ENCODE peak calls at places on chromosomes 5 and 9, in eight cellular contexts. P is H1; Q is tibial nerve; E is kidney; T is BJ; R is PC-9; V is CD8-positive, alpha-beta T cell; N is esophagus squamous epithelium. W is an unnamed sample.
A peak's percentile ranks its signal among the peaks of the same experiment; 100 is the strongest.

GRCh38 chr5:42595597-42595996 is 161.0 kb upstream of the CCDC152 start:
- DNase-seq in E (no peak), P (no peak), R (no peak), N (no peak), V (no peak), Q (no peak), T (no peak), W (no peak)

GRCh38 chr5:1568201-1568979 is 44.6 kb upstream of the LPCAT1 start:
- DNase-seq in R (peak; percentile 88), Q (no peak), V (no peak), E (no peak), P (no peak), N (no peak), T (peak; percentile 63), W (peak; percentile 83)

GRCh38 chr5:77426670-77427069 is 65.4 kb downstream of the WDR41 start:
- DNase-seq in R (no peak), E (no peak), V (no peak), N (no peak), T (no peak), Q (no peak), P (no peak), W (peak; percentile 73)

GRCh38 chr9:136671646-136672430 is 9.1 kb downstream of the EGFL7 start:
- DNase-seq in Q (no peak), T (no peak), E (no peak), N (no peak), P (peak; percentile 92), V (peak; percentile 58), R (peak; percentile 46), W (no peak)

GRCh38 chr9:78325343-78325742 is 28.4 kb downstream of the PSAT1 start:
- DNase-seq in Q (no peak), N (no peak), P (no peak), R (no peak), V (no peak), E (no peak), T (peak; percentile 42), W (peak; percentile 11)

GRCh38 chr5:179776413-179776938 is 17.3 kb upstream of the LTC4S start:
- DNase-seq in V (no peak), N (no peak), P (no peak), E (peak; percentile 48), Q (no peak), T (no peak), R (no peak), W (no peak)

GRCh38 chr9:127424669-127424986 is 446 bp downstream of the ZNF79 start:
- DNase-seq in E (no peak), P (no peak), R (no peak), T (no peak), Q (no peak), N (no peak), V (peak; percentile 41), W (no peak)

GRCh38 chr5:33244441-33245150 is 196.2 kb upstream of the TARS1 start:
- DNase-seq in T (no peak), Q (no peak), V (no peak), P (no peak), R (no peak), N (no peak), E (no peak), W (no peak)

GRCh38 chr9:15357050-15357653 is 50.1 kb upstream of the TTC39B start:
- DNase-seq in P (peak; percentile 57), T (no peak), Q (no peak), R (no peak), E (no peak), N (no peak), V (peak; percentile 30), W (no peak)

GRCh38 chr5:15690611-15691010 is 190.6 kb downstream of the FBXL7 start:
- DNase-seq in T (no peak), E (no peak), V (no peak), R (no peak), N (no peak), Q (no peak), P (no peak), W (peak; percentile 41)

GRCh38 chr9:5900622-5901021 is 9.9 kb downstream of the MLANA start:
- DNase-seq in Q (no peak), T (no peak), E (no peak), R (no peak), N (no peak), V (no peak), P (no peak), W (no peak)

GRCh38 chr5:34749431-34749872 is 89.5 kb upstream of the TTC23L start:
- DNase-seq in N (no peak), E (no peak), R (no peak), T (no peak), V (no peak), Q (no peak), P (no peak), W (peak; percentile 32)

GRCh38 chr9:127539259-127539981 is 72.7 kb upstream of the STXBP1 start:
- DNase-seq in V (no peak), R (no peak), E (no peak), T (no peak), Q (no peak), P (no peak), N (no peak), W (no peak)

GRCh38 chr5:109688647-109688998 is 1.1 kb upstream of the MAN2A1 start:
- DNase-seq in P (peak; percentile 55), N (no peak), V (no peak), E (no peak), R (no peak), T (no peak), Q (no peak), W (no peak)

GRCh38 chr9:70256123-70256551 is 2.6 kb upstream of the SMC5 start:
- DNase-seq in P (no peak), N (no peak), E (no peak), Q (no peak), R (peak; percentile 33), T (no peak), V (no peak), W (peak; percentile 79)

GRCh38 chr5:108564441-108564840 is 182.5 kb upstream of the FBXL17 start:
- DNase-seq in P (no peak), R (no peak), E (no peak), T (no peak), Q (no peak), N (no peak), V (no peak), W (no peak)

GRCh38 chr9:103942652-103943051 is 151.5 kb upstream of the SMC2 start:
- DNase-seq in P (no peak), Q (no peak), N (no peak), E (no peak), R (no peak), T (no peak), V (no peak), W (no peak)

GRCh38 chr9:130311774-130312140 is 46.2 kb downstream of the HMCN2 start:
- DNase-seq in T (no peak), R (no peak), E (peak; percentile 47), P (no peak), N (no peak), Q (no peak), V (no peak), W (no peak)

DNA sequence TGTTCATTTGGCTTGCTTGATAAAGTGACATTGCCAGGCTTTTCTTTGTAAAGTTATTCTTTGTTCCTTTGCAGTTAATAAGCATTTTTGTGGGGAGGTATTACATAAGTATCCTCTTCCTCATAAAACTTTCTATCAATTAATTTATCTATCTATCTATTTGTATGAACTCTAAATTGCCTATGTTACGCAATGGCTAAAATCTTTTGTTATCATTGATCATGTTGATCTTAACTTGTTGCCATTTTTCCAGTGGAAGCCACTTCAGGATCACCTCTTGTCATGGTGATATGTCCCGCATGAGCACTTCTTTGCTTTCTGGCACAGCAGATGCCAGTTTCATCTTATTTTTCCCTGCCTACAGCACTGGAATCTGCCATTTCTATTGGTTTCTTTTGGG is 436.7 kb upstream of the KIF2A start:
- DNase-seq in V (no peak), N (no peak), R (no peak), E (no peak), P (no peak), T (no peak), Q (no peak), W (no peak)
- H3K36me3 ChIP-seq in V (no peaks in the 10 kb centered on the region), N (no peaks in the 10 kb centered on the region), R (no peaks in the 10 kb centered on the region), E (no peaks in the 10 kb centered on the region), P (no peaks in the 10 kb centered on the region), T (no peaks in the 10 kb centered on the region), Q (no peaks in the 10 kb centered on the region), W (no peaks in the 10 kb centered on the region)

DNA sequence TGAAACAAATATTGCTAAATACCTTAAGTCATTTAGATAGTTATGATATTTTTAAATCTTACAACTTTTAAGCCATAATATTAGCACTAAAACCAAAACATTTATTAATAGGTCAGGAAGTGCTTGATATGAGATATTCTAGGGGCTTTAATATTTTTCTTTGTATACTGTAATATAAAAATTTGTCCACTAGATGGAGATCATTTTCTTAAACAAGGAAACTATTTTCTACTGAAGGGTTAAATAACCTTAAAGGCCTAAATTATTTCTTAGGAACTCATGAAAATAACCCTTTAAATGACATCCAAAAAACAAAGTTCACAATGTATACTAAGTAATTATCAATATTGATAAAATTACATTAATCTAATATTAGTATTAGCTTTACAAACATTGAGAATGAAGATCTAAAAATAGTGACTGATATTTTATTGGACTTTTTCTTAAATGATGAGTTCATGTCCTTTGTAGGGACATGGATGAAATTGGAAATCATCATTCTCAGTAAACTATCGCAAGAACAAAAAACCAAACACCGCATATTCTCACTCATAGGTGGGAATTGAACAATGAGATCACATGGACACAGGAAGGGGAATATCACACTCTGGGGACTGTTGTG is 635.7 kb downstream of the RAB3C start:
- DNase-seq in E (no peak), P (no peak), R (no peak), T (no peak), V (no peak), N (no peak), Q (no peak), W (no peak)
- TF ChIP-seq CTCF in E (peak; percentile 23), P (no peak), R (peak; percentile 69), T (no peak), V (no peak), N (peak; percentile 32), Q (no peak), W (peak; percentile 12)

GRCh38 chr5:111582962-111583669 is 70.8 kb upstream of the STARD4 start:
- DNase-seq in E (no peak), Q (no peak), V (no peak), T (peak; percentile 81), N (no peak), P (no peak), R (no peak), W (peak; percentile 71)
- H3K4me3 ChIP-seq in E (no peak overlapping the region), Q (no peak overlapping the region), V (no peak overlapping the region), T (no peak overlapping the region), N (no peak overlapping the region), P (no peak overlapping the region), R (no peak overlapping the region), W (no peak overlapping the region)

GRCh38 chr5:156681276-156681675 is 168.8 kb upstream of the PPP1R2B start:
- DNase-seq in T (no peak), Q (no peak), P (no peak), N (no peak), E (no peak), R (no peak), V (no peak), W (no peak)

GRCh38 chr5:156675402-156675801 is 174.7 kb upstream of the PPP1R2B start:
- DNase-seq in N (no peak), E (no peak), P (no peak), Q (no peak), V (no peak), T (no peak), R (no peak), W (no peak)

GRCh38 chr5:156677963-156678362 is 172.1 kb upstream of the PPP1R2B start:
- DNase-seq in T (no peak), N (no peak), R (no peak), E (no peak), P (no peak), V (no peak), Q (no peak), W (no peak)

GRCh38 chr5:156680845-156681244 is 169.2 kb upstream of the PPP1R2B start:
- DNase-seq in T (no peak), R (no peak), V (no peak), E (peak; percentile 57), N (no peak), P (no peak), Q (no peak), W (no peak)

GRCh38 chr5:156678484-156678883 is 171.6 kb upstream of the PPP1R2B start:
- DNase-seq in Q (no peak), T (no peak), P (no peak), E (no peak), V (no peak), N (no peak), R (no peak), W (no peak)
- H3K36me3 ChIP-seq in Q (no peaks in the 10 kb centered on the region), T (no peaks in the 10 kb centered on the region), P (no peaks in the 10 kb centered on the region), E (no peaks in the 10 kb centered on the region), V (no peaks in the 10 kb centered on the region), N (no peaks in the 10 kb centered on the region), R (no peaks in the 10 kb centered on the region), W (no peaks in the 10 kb centered on the region)